ENCODE peak calls at places on chromosome 2, in four cellular contexts. E is heart left ventricle, J is brain microvascular endothelial cell, U is psoas muscle. A is an unnamed sample.
A peak's percentile ranks its signal among the peaks of the same experiment; 100 is the strongest.

GRCh38 chr2:215749092-215749957 is 264.0 kb downstream of the MREG start:
- DNase-seq in U (peak; percentile 70), J (peak; percentile 70), E (peak; percentile 76), A (no peak)

GRCh38 chr2:43075054-43075593 is 151.3 kb downstream of the ZFP36L2 start:
- DNase-seq in U (peak; percentile 87), J (peak; percentile 93), E (peak; percentile 81), A (peak; percentile 91)

GRCh38 chr2:43010428-43011141 is 215.8 kb downstream of the ZFP36L2 start:
- DNase-seq in E (no peak), J (no peak), U (no peak), A (no peak)

GRCh38 chr2:3041841-3042600 is 335.6 kb downstream of the EIPR1 start:
- DNase-seq in U (peak; percentile 61), E (peak; percentile 80), J (peak; percentile 7), A (no peak)

GRCh38 chr2:227880460-227880859 is 9.0 kb downstream of the DAW1 start:
- DNase-seq in J (no peak), U (no peak), E (no peak), A (no peak)

GRCh38 chr2:37657471-37657870 is 14.0 kb downstream of the CDC42EP3 start:
- DNase-seq in J (no peak), U (no peak), E (no peak), A (no peak)

GRCh38 chr2:84273406-84273805 is 185.7 kb downstream of the SUCLG1 start:
- DNase-seq in E (no peak), J (no peak), U (no peak), A (no peak)

GRCh38 chr2:134234535-134234934 is 19.3 kb upstream of the MGAT5 start:
- DNase-seq in U (no peak), E (no peak), J (no peak), A (no peak)

GRCh38 chr2:110219496-110220192 is 7.3 kb upstream of the MTLN start:
- DNase-seq in U (no peak), J (peak; percentile 11), E (no peak), A (no peak)

GRCh38 chr2:194907569-194907968 is 749.5 kb upstream of the SLC39A10 start:
- DNase-seq in J (no peak), U (no peak), E (no peak), A (no peak)

GRCh38 chr2:37244017-37244416 is 12.6 kb downstream of the NDUFAF7 start:
- DNase-seq in E (no peak), U (no peak), J (no peak), A (no peak)

GRCh38 chr2:207153266-207153990 is 12.3 kb downstream of the KLF7 start:
- DNase-seq in E (no peak), U (no peak), J (no peak), A (no peak)